ENCODE peak calls at places on chromosomes 12 and 14, in four cellular contexts. One of them, this sample, is unnamed.

GRCh38 chr14:59358105-59358504 is 107.1 kb downstream of the GPR135 start:
- DNase-seq in stomach: no peak
- DNase-seq in activated T-cell treated with anti-CD3 and anti-CD28 coated beads for 4 hours: no peak
- DNase-seq in GM18507: no peak
- DNase-seq in this sample: no peak

GRCh38 chr12:79737875-79738718 is 47.3 kb upstream of the PAWR start:
- DNase-seq in activated T-cell treated with anti-CD3 and anti-CD28 coated beads for 4 hours: no peak
- DNase-seq in stomach: peak; percentile 42
- DNase-seq in GM18507: peak; percentile 8
- DNase-seq in this sample: peak; percentile 74

GRCh38 chr14:30949651-30950050 is 75.3 kb downstream of the COCH start:
- DNase-seq in GM18507: no peak
- DNase-seq in stomach: no peak
- DNase-seq in activated T-cell treated with anti-CD3 and anti-CD28 coated beads for 4 hours: no peak
- DNase-seq in this sample: no peak

GRCh38 chr14:91835197-91835919 is 32.0 kb downstream of the TC2N start:
- DNase-seq in activated T-cell treated with anti-CD3 and anti-CD28 coated beads for 4 hours: no peak
- DNase-seq in stomach: peak; percentile 34
- DNase-seq in GM18507: no peak
- DNase-seq in this sample: no peak

GRCh38 chr12:52929538-52929937 is 19.4 kb upstream of the KRT18 start:
- DNase-seq in stomach: no peak
- DNase-seq in GM18507: no peak
- DNase-seq in activated T-cell treated with anti-CD3 and anti-CD28 coated beads for 4 hours: no peak
- DNase-seq in this sample: no peak

GRCh38 chr14:22152161-22152870 is 436.7 kb downstream of the DAD1 start:
- DNase-seq in activated T-cell treated with anti-CD3 and anti-CD28 coated beads for 4 hours: no peak
- DNase-seq in GM18507: no peak
- DNase-seq in stomach: no peak
- DNase-seq in this sample: no peak

GRCh38 chr12:48183091-48183875 is at the start of gene CCDC184:
- DNase-seq in stomach: peak; percentile 48
- DNase-seq in GM18507: no peak
- DNase-seq in activated T-cell treated with anti-CD3 and anti-CD28 coated beads for 4 hours: peak; percentile 66
- DNase-seq in this sample: peak; percentile 92

GRCh38 chr14:54579606-54580005 is 12.7 kb downstream of the SAMD4A start:
- DNase-seq in GM18507: no peak
- DNase-seq in stomach: no peak
- DNase-seq in activated T-cell treated with anti-CD3 and anti-CD28 coated beads for 4 hours: no peak
- DNase-seq in this sample: no peak

GRCh38 chr14:74085047-74085637 is 386 bp downstream of the LIN52 start:
- DNase-seq in stomach: no peak
- DNase-seq in activated T-cell treated with anti-CD3 and anti-CD28 coated beads for 4 hours: peak; percentile 23
- DNase-seq in GM18507: no peak
- DNase-seq in this sample: no peak

GRCh38 chr14:93103392-93104080 is 12.2 kb downstream of the ITPK1 start:
- DNase-seq in stomach: peak; percentile 74
- DNase-seq in GM18507: peak; percentile 87
- DNase-seq in activated T-cell treated with anti-CD3 and anti-CD28 coated beads for 4 hours: peak; percentile 40
- DNase-seq in this sample: no peak

GRCh38 chr14:22226381-22226780 is 362.6 kb downstream of the DAD1 start:
- DNase-seq in GM18507: no peak
- DNase-seq in activated T-cell treated with anti-CD3 and anti-CD28 coated beads for 4 hours: no peak
- DNase-seq in stomach: no peak
- DNase-seq in this sample: no peak

GRCh38 chr12:26116829-26117228 is 8.0 kb downstream of the BHLHE41 start:
- DNase-seq in stomach: no peak
- DNase-seq in activated T-cell treated with anti-CD3 and anti-CD28 coated beads for 4 hours: no peak
- DNase-seq in GM18507: no peak
- DNase-seq in this sample: no peak

GRCh38 chr14:69979882-69980281 is 100.7 kb downstream of the SMOC1 start:
- DNase-seq in stomach: no peak
- DNase-seq in activated T-cell treated with anti-CD3 and anti-CD28 coated beads for 4 hours: no peak
- DNase-seq in GM18507: no peak
- DNase-seq in this sample: no peak

GRCh38 chr12:1078002-1078401 is 87.0 kb downstream of the ERC1 start:
- DNase-seq in activated T-cell treated with anti-CD3 and anti-CD28 coated beads for 4 hours: no peak
- DNase-seq in GM18507: no peak
- DNase-seq in stomach: no peak
- DNase-seq in this sample: no peak

GRCh38 chr12:122001379-122002209 is 20.1 kb upstream of the BCL7A start:
- DNase-seq in activated T-cell treated with anti-CD3 and anti-CD28 coated beads for 4 hours: no peak
- DNase-seq in stomach: no peak
- DNase-seq in GM18507: no peak
- DNase-seq in this sample: no peak

GRCh38 chr12:91289881-91290280 is 107.3 kb upstream of the DCN start:
- DNase-seq in stomach: no peak
- DNase-seq in GM18507: no peak
- DNase-seq in activated T-cell treated with anti-CD3 and anti-CD28 coated beads for 4 hours: no peak
- DNase-seq in this sample: no peak

GRCh38 chr12:128336506-128336905 is 69.5 kb downstream of the TMEM132C start:
- DNase-seq in stomach: no peak
- DNase-seq in activated T-cell treated with anti-CD3 and anti-CD28 coated beads for 4 hours: no peak
- DNase-seq in GM18507: no peak
- DNase-seq in this sample: no peak

GRCh38 chr14:105064721-105065143 is 498 bp downstream of the GPR132 start:
- DNase-seq in stomach: no peak
- DNase-seq in GM18507: no peak
- DNase-seq in activated T-cell treated with anti-CD3 and anti-CD28 coated beads for 4 hours: no peak
- DNase-seq in this sample: no peak

GRCh38 chr14:73977896-73978295 is 27.8 kb downstream of the COQ6 start:
- DNase-seq in GM18507: no peak
- DNase-seq in activated T-cell treated with anti-CD3 and anti-CD28 coated beads for 4 hours: no peak
- DNase-seq in stomach: no peak
- DNase-seq in this sample: no peak

GRCh38 chr12:47075192-47076084 is 4.0 kb upstream of the PCED1B start:
- DNase-seq in GM18507: no peak
- DNase-seq in activated T-cell treated with anti-CD3 and anti-CD28 coated beads for 4 hours: no peak
- DNase-seq in stomach: no peak
- DNase-seq in this sample: no peak

GRCh38 chr12:124581299-124581698 is 13.9 kb upstream of the NCOR2 start:
- DNase-seq in stomach: no peak
- DNase-seq in activated T-cell treated with anti-CD3 and anti-CD28 coated beads for 4 hours: no peak
- DNase-seq in GM18507: no peak
- DNase-seq in this sample: no peak

GRCh38 chr12:93777249-93777648 is 100.1 kb downstream of the CRADD start:
- DNase-seq in activated T-cell treated with anti-CD3 and anti-CD28 coated beads for 4 hours: no peak
- DNase-seq in GM18507: no peak
- DNase-seq in stomach: no peak
- DNase-seq in this sample: no peak

GRCh38 chr14:23316300-23316699 is 5.0 kb upstream of the PABPN1 start:
- DNase-seq in stomach: no peak
- DNase-seq in activated T-cell treated with anti-CD3 and anti-CD28 coated beads for 4 hours: no peak
- DNase-seq in GM18507: no peak
- DNase-seq in this sample: no peak

GRCh38 chr12:6821674-6822433 is at the start of gene GPR162:
- DNase-seq in activated T-cell treated with anti-CD3 and anti-CD28 coated beads for 4 hours: no peak
- DNase-seq in GM18507: no peak
- DNase-seq in stomach: peak; percentile 52
- DNase-seq in this sample: peak; percentile 83

GRCh38 chr12:54371328-54372112 is 7.2 kb upstream of the GPR84 start:
- DNase-seq in GM18507: no peak
- DNase-seq in activated T-cell treated with anti-CD3 and anti-CD28 coated beads for 4 hours: no peak
- DNase-seq in stomach: no peak
- DNase-seq in this sample: no peak

GRCh38 chr12:51027342-51027835 is 1.2 kb upstream of the SLC11A2 start:
- DNase-seq in activated T-cell treated with anti-CD3 and anti-CD28 coated beads for 4 hours: no peak
- DNase-seq in GM18507: no peak
- DNase-seq in stomach: no peak
- DNase-seq in this sample: no peak

GRCh38 chr12:1443421-1444141 is 150.8 kb downstream of the FBXL14 start:
- DNase-seq in GM18507: no peak
- DNase-seq in activated T-cell treated with anti-CD3 and anti-CD28 coated beads for 4 hours: no peak
- DNase-seq in stomach: no peak
- DNase-seq in this sample: peak; percentile 69

GRCh38 chr14:106846218-106846617 is 1319.8 kb downstream of the TMEM121 start:
- DNase-seq in GM18507: no peak
- DNase-seq in stomach: no peak
- DNase-seq in activated T-cell treated with anti-CD3 and anti-CD28 coated beads for 4 hours: no peak
- DNase-seq in this sample: no peak

This sample was measured in SK-N-DZ.